ENCODE peak calls at places on chromosomes 1 and 21, in eight cellular contexts. One of them, this sample, is unnamed. For H4K20me1, the result is how much of the 10 kb centered on the place peaks cover.

GRCh38 chr1:179753061-179753460 is 10.0 kb downstream of the FAM163A start:
- DNase-seq in neural progenitor cell: no peak
- DNase-seq in GM23338: no peak
- DNase-seq in fibroblast of lung: no peak
- DNase-seq in Karpas-422: no peak
- DNase-seq in DND-41: no peak
- DNase-seq in GM23248: no peak
- DNase-seq in MM.1S: no peak
- DNase-seq in this sample: no peak

GRCh38 chr1:215888159-215888558 is 321.1 kb downstream of the KCTD3 start:
- DNase-seq in neural progenitor cell: peak
- DNase-seq in GM23338: peak
- DNase-seq in fibroblast of lung: no peak
- DNase-seq in Karpas-422: no peak
- DNase-seq in DND-41: no peak
- DNase-seq in GM23248: peak
- DNase-seq in MM.1S: no peak
- DNase-seq in this sample: no peak

GRCh38 chr1:9230869-9231533 is 3.6 kb upstream of the H6PD start:
- DNase-seq in neural progenitor cell: no peak
- DNase-seq in GM23338: no peak
- DNase-seq in fibroblast of lung: no peak
- DNase-seq in Karpas-422: no peak
- DNase-seq in DND-41: no peak
- DNase-seq in GM23248: no peak
- DNase-seq in MM.1S: peak
- DNase-seq in this sample: no peak

GRCh38 chr1:156848461-156849150 is 10.3 kb downstream of the INSRR start:
- DNase-seq in neural progenitor cell: peak
- DNase-seq in GM23338: peak
- DNase-seq in fibroblast of lung: no peak
- DNase-seq in Karpas-422: no peak
- DNase-seq in DND-41: no peak
- DNase-seq in GM23248: peak
- DNase-seq in MM.1S: peak
- DNase-seq in this sample: peak

GRCh38 chr1:25476186-25477097 is 45.7 kb downstream of the MACO1 start:
- DNase-seq in neural progenitor cell: no peak
- DNase-seq in GM23338: no peak
- DNase-seq in fibroblast of lung: no peak
- DNase-seq in Karpas-422: peak
- DNase-seq in DND-41: no peak
- DNase-seq in GM23248: no peak
- DNase-seq in MM.1S: no peak
- DNase-seq in this sample: no peak

GRCh38 chr21:38712076-38712475 is 93.7 kb upstream of the ETS2 start:
- DNase-seq in neural progenitor cell: peak
- DNase-seq in GM23338: peak
- DNase-seq in fibroblast of lung: peak
- DNase-seq in Karpas-422: peak
- DNase-seq in DND-41: peak
- DNase-seq in GM23248: peak
- DNase-seq in MM.1S: no peak
- DNase-seq in this sample: no peak

GRCh38 chr1:206713070-206713469 is 28.4 kb downstream of the MAPKAPK2 start:
- DNase-seq in neural progenitor cell: no peak
- DNase-seq in GM23338: no peak
- DNase-seq in fibroblast of lung: no peak
- DNase-seq in Karpas-422: no peak
- DNase-seq in DND-41: no peak
- DNase-seq in GM23248: no peak
- DNase-seq in MM.1S: no peak
- DNase-seq in this sample: no peak

GRCh38 chr1:98119793-98120192 is 199.0 kb upstream of the DPYD start:
- DNase-seq in neural progenitor cell: peak
- DNase-seq in GM23338: peak
- DNase-seq in fibroblast of lung: peak
- DNase-seq in Karpas-422: peak
- DNase-seq in DND-41: peak
- DNase-seq in GM23248: peak
- DNase-seq in MM.1S: peak
- DNase-seq in this sample: peak

GRCh38 chr1:99600782-99601181 is 45.1 kb upstream of the PALMD start:
- DNase-seq in neural progenitor cell: no peak
- DNase-seq in GM23338: no peak
- DNase-seq in fibroblast of lung: no peak
- DNase-seq in Karpas-422: no peak
- DNase-seq in DND-41: no peak
- DNase-seq in GM23248: no peak
- DNase-seq in MM.1S: no peak
- DNase-seq in this sample: no peak

GRCh38 chr1:153099646-153100045 is 5.3 kb upstream of the SPRR2E start:
- DNase-seq in neural progenitor cell: no peak
- DNase-seq in GM23338: no peak
- DNase-seq in fibroblast of lung: no peak
- DNase-seq in Karpas-422: no peak
- DNase-seq in DND-41: no peak
- DNase-seq in GM23248: no peak
- DNase-seq in MM.1S: no peak
- DNase-seq in this sample: no peak

GRCh38 chr1:113830039-113830438 is 17.8 kb upstream of the RSBN1 start:
- DNase-seq in neural progenitor cell: no peak
- DNase-seq in GM23338: no peak
- DNase-seq in fibroblast of lung: no peak
- DNase-seq in Karpas-422: no peak
- DNase-seq in DND-41: no peak
- DNase-seq in GM23248: peak
- DNase-seq in MM.1S: no peak
- DNase-seq in this sample: no peak

GRCh38 chr1:202165267-202165941 is 5.0 kb upstream of the PTPN7 start:
- DNase-seq in neural progenitor cell: no peak
- DNase-seq in GM23338: peak
- DNase-seq in fibroblast of lung: no peak
- DNase-seq in Karpas-422: no peak
- DNase-seq in DND-41: peak
- DNase-seq in GM23248: no peak
- DNase-seq in MM.1S: no peak
- DNase-seq in this sample: no peak

GRCh38 chr1:207799989-207800648 is 48.3 kb downstream of the CD46 start:
- DNase-seq in neural progenitor cell: no peak
- DNase-seq in GM23338: peak
- DNase-seq in fibroblast of lung: no peak
- DNase-seq in Karpas-422: peak
- DNase-seq in DND-41: no peak
- DNase-seq in GM23248: no peak
- DNase-seq in MM.1S: no peak
- DNase-seq in this sample: no peak

GRCh38 chr1:154755858-154756730 is 114.0 kb downstream of the KCNN3 start:
- DNase-seq in neural progenitor cell: no peak
- DNase-seq in GM23338: no peak
- DNase-seq in fibroblast of lung: no peak
- DNase-seq in Karpas-422: no peak
- DNase-seq in DND-41: no peak
- DNase-seq in GM23248: peak
- DNase-seq in MM.1S: no peak
- DNase-seq in this sample: no peak

GRCh38 chr1:89483010-89483756 is 41.4 kb upstream of the LRRC8B start:
- DNase-seq in neural progenitor cell: peak
- DNase-seq in GM23338: peak
- DNase-seq in fibroblast of lung: peak
- DNase-seq in Karpas-422: peak
- DNase-seq in DND-41: peak
- DNase-seq in GM23248: peak
- DNase-seq in MM.1S: peak
- DNase-seq in this sample: peak

GRCh38 chr1:15043934-15044333 is 109.6 kb upstream of the TMEM51 start:
- DNase-seq in neural progenitor cell: no peak
- DNase-seq in GM23338: no peak
- DNase-seq in fibroblast of lung: no peak
- DNase-seq in Karpas-422: no peak
- DNase-seq in DND-41: no peak
- DNase-seq in GM23248: no peak
- DNase-seq in MM.1S: no peak
- DNase-seq in this sample: no peak

GRCh38 chr1:91879739-91880138 is 6.2 kb downstream of the TGFBR3 start:
- DNase-seq in neural progenitor cell: no peak
- DNase-seq in GM23338: no peak
- DNase-seq in fibroblast of lung: no peak
- DNase-seq in Karpas-422: no peak
- DNase-seq in DND-41: no peak
- DNase-seq in GM23248: no peak
- DNase-seq in MM.1S: no peak
- DNase-seq in this sample: no peak

GRCh38 chr1:72230746-72231145 is 51.6 kb downstream of the NEGR1 start:
- DNase-seq in neural progenitor cell: no peak
- DNase-seq in GM23338: no peak
- DNase-seq in fibroblast of lung: peak
- DNase-seq in Karpas-422: no peak
- DNase-seq in DND-41: no peak
- DNase-seq in GM23248: peak
- DNase-seq in MM.1S: no peak
- DNase-seq in this sample: no peak

GRCh38 chr1:168348146-168348709 is 67.6 kb downstream of the TBX19 start:
- DNase-seq in neural progenitor cell: no peak
- DNase-seq in GM23338: peak
- DNase-seq in fibroblast of lung: peak
- DNase-seq in Karpas-422: no peak
- DNase-seq in DND-41: peak
- DNase-seq in GM23248: no peak
- DNase-seq in MM.1S: peak
- DNase-seq in this sample: no peak

GRCh38 chr1:1306070-1306660 is 1.6 kb downstream of the ACAP3 start:
- DNase-seq in neural progenitor cell: no peak
- DNase-seq in GM23338: peak
- DNase-seq in fibroblast of lung: no peak
- DNase-seq in Karpas-422: peak
- DNase-seq in DND-41: peak
- DNase-seq in GM23248: peak
- DNase-seq in MM.1S: no peak
- DNase-seq in this sample: no peak
- H4K20me1 ChIP-seq in neural progenitor cell: half or more
- H4K20me1 ChIP-seq in GM23338: under half
- H4K20me1 ChIP-seq in fibroblast of lung: under half
- H4K20me1 ChIP-seq in Karpas-422: under half
- H4K20me1 ChIP-seq in DND-41: half or more
- H4K20me1 ChIP-seq in GM23248: under half
- H4K20me1 ChIP-seq in MM.1S: under half
- H4K20me1 ChIP-seq in this sample: under half

DNA sequence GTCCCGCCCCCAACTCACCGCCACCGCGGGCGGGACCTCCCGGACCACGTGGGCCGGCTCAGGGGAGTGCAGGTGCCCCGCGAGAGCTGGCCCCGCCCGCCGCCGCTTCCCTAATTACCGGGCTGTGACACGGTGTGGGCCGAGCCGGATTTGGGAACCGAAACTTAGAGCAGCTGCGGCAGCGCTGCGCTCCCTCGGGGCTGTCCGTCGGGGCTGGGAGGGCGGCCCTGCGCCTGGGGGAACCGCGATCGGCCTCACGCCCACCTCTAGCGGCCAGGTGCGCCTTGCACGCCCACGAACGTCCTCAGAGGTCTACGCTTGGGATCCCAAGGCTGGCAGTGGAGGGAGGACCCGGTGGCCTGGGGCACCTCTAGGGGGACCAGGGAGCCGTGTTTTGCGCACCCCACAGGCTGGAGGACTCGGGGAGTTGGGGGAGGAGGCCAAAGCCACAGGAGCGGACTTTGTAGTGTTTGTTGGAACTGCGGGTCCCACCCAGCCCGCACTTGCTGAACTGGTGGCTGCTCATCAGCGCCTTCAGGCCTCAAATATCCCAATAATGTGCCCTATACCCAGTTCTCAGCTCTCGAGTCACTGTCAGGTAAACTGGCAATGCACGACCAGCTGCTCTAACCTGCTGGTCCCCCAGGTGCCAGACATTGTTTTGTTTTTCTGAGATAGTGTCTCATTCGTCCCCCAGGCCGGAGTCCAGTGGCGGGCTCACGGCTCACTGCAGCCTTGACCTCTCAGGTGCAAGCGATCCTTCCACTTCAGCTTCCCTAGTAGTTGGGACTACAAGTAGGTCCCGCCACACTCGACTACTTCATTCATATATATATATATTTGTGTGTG is 781 bp upstream of the NADK start:
- DNase-seq in neural progenitor cell: peak
- DNase-seq in GM23338: peak
- DNase-seq in fibroblast of lung: no peak
- DNase-seq in Karpas-422: peak
- DNase-seq in DND-41: peak
- DNase-seq in GM23248: peak
- DNase-seq in MM.1S: peak
- DNase-seq in this sample: peak
- H4K20me1 ChIP-seq in neural progenitor cell: half or more
- H4K20me1 ChIP-seq in GM23338: under half
- H4K20me1 ChIP-seq in fibroblast of lung: under half
- H4K20me1 ChIP-seq in Karpas-422: under half
- H4K20me1 ChIP-seq in DND-41: under half
- H4K20me1 ChIP-seq in GM23248: under half
- H4K20me1 ChIP-seq in MM.1S: under half
- H4K20me1 ChIP-seq in this sample: under half

DNA sequence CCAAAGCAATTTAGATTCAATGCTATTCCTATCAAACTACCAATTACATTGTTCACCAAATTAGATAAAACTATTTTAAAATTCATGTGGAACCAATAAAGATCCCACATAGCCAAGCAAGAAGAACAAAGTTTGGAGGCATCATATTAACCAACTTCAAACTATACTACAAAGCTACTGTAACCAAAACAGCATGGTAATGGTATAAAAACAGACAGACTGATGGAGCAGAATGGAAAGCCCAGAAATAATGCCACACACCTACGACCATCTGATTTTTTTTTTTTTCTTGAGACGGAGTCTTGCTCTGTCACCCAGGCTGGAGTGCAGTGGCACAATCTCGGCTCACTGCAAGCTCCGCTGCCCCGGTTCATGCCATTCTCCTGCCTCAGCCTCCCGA is 7.1 kb downstream of the ZNF124 start:
- DNase-seq in neural progenitor cell: no peak
- DNase-seq in GM23338: no peak
- DNase-seq in fibroblast of lung: no peak
- DNase-seq in Karpas-422: no peak
- DNase-seq in DND-41: no peak
- DNase-seq in GM23248: no peak
- DNase-seq in MM.1S: no peak
- DNase-seq in this sample: no peak
- H4K20me1 ChIP-seq in neural progenitor cell: under half
- H4K20me1 ChIP-seq in GM23338: under half
- H4K20me1 ChIP-seq in fibroblast of lung: under half
- H4K20me1 ChIP-seq in Karpas-422: under half
- H4K20me1 ChIP-seq in DND-41: under half
- H4K20me1 ChIP-seq in GM23248: under half
- H4K20me1 ChIP-seq in MM.1S: under half
- H4K20me1 ChIP-seq in this sample: under half

DNA sequence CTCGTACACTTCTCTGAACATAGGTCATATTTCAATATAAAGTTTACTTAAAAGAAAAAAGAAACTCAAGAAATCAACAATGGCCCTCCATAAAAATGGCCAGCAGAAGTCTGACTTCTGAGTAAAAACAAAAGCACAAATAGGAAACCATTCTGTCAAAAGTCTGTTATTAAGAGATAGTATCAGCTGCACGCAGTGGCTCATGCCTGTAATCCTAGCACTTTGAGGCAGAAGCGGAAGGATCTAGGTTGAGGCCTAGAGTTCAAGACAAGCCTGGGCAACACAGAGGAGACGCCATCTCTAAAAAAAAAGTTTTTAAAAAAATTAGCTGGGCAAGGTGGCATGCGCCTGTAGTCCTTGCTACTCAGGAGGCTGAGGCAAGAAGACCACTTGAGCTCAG is 67.3 kb downstream of the PUM1 start:
- DNase-seq in neural progenitor cell: no peak
- DNase-seq in GM23338: no peak
- DNase-seq in fibroblast of lung: no peak
- DNase-seq in Karpas-422: no peak
- DNase-seq in DND-41: no peak
- DNase-seq in GM23248: no peak
- DNase-seq in MM.1S: no peak
- DNase-seq in this sample: no peak
- H4K20me1 ChIP-seq in neural progenitor cell: half or more
- H4K20me1 ChIP-seq in GM23338: half or more
- H4K20me1 ChIP-seq in fibroblast of lung: under half
- H4K20me1 ChIP-seq in Karpas-422: under half
- H4K20me1 ChIP-seq in DND-41: half or more
- H4K20me1 ChIP-seq in GM23248: under half
- H4K20me1 ChIP-seq in MM.1S: under half
- H4K20me1 ChIP-seq in this sample: half or more

This sample was measured in PC-9.